ENCODE peak calls at places on chromosomes 5 and 9, in nine cellular contexts. T is fibroblast of lung; O is GM04504; P is NCI-H1092 treated with DMSO at 0.1 percent for 48 hours; R is activated CD8-positive, alpha-beta memory T cell treated with anti-CD3 and anti-CD28 coated beads for 1 hour; S is T-cell; H is stimulated activated CD8-positive, alpha-beta memory T cell treated with anti-CD3 and anti-CD28 coated beads, Interleukin-2, amount 100 ng/mL, for 1 hour; G is AG08395; I is activated naive CD8-positive, alpha-beta T cell treated with anti-CD3 and anti-CD28 coated beads, Interleukin-2, amount 10 ng/mL, durations not matched to agents 7 days and 5 days. K is an unnamed sample.
A peak's percentile ranks its signal among the peaks of the same experiment; 100 is the strongest.

GRCh38 chr5:163033656-163034055 is 403.7 kb upstream of the CCNG1 start:
- DNase-seq in T (no peak), O (no peak), P (no peak), R (no peak), S (no peak), H (no peak), G (no peak), I (no peak), K (no peak)

GRCh38 chr9:123996731-123997421 is 14.7 kb upstream of the LHX2 start:
- DNase-seq in T (no peak), O (no peak), P (no peak), R (no peak), S (no peak), H (no peak), G (no peak), I (no peak), K (no peak)

GRCh38 chr9:88747768-88748167 is 212.8 kb downstream of the NXNL2 start:
- DNase-seq in T (peak; percentile 94), O (peak; percentile 88), P (no peak), R (no peak), S (no peak), H (no peak), G (peak; percentile 87), I (no peak), K (peak; percentile 84)

GRCh38 chr5:127960126-127960744 is 123.3 kb upstream of the SLC12A2 start:
- DNase-seq in T (no peak), O (no peak), P (no peak), R (no peak), S (no peak), H (no peak), G (no peak), I (no peak), K (no peak)

GRCh38 chr5:13692172-13692571 is 252.3 kb downstream of the DNAH5 start:
- DNase-seq in T (no peak), O (peak; percentile 7), P (no peak), R (no peak), S (no peak), H (no peak), G (peak; percentile 6), I (no peak), K (no peak)

GRCh38 chr5:157324237-157324636 is 58.3 kb downstream of the CYFIP2 start:
- DNase-seq in T (no peak), O (no peak), P (no peak), R (no peak), S (no peak), H (no peak), G (no peak), I (no peak), K (no peak)

GRCh38 chr5:136040746-136041415 is 12.1 kb downstream of the TGFBI start:
- DNase-seq in T (no peak), O (no peak), P (no peak), R (no peak), S (no peak), H (no peak), G (no peak), I (no peak), K (no peak)

GRCh38 chr9:27787941-27788340 is 214.7 kb upstream of the C9orf72 start:
- DNase-seq in T (no peak), O (no peak), P (no peak), R (no peak), S (no peak), H (no peak), G (no peak), I (no peak), K (no peak)

GRCh38 chr9:82254646-82255367 is 266.2 kb downstream of the SPATA31D1 start:
- DNase-seq in T (no peak), O (no peak), P (no peak), R (no peak), S (no peak), H (no peak), G (peak; percentile 37), I (no peak), K (no peak)

GRCh38 chr9:90933468-90933867 is 131.8 kb downstream of the SYK start:
- DNase-seq in T (no peak), O (no peak), P (no peak), R (no peak), S (no peak), H (no peak), G (no peak), I (no peak), K (no peak)

GRCh38 chr5:169182797-169183196 is 118.1 kb downstream of the SLIT3 start:
- DNase-seq in T (no peak), O (no peak), P (no peak), R (no peak), S (no peak), H (no peak), G (no peak), I (no peak), K (no peak)

GRCh38 chr9:134378901-134379338 is 52.7 kb downstream of the RXRA start:
- DNase-seq in T (peak; percentile 56), O (peak; percentile 32), P (no peak), R (no peak), S (no peak), H (no peak), G (peak; percentile 87), I (no peak), K (no peak)

GRCh38 chr9:90508940-90509339 is 133.7 kb downstream of the DIRAS2 start:
- DNase-seq in T (no peak), O (no peak), P (no peak), R (no peak), S (no peak), H (no peak), G (peak; percentile 6), I (no peak), K (no peak)

K was measured in GM04503.